ENCODE peak calls at places on chromosome 13, in eight cellular contexts. One of them, this sample, is unnamed.

GRCh38 chr13:101242720-101243119 is 173.6 kb downstream of the NALCN start:
- DNase-seq in DND-41: no peak
- DNase-seq in neuronal stem cell: no peak
- DNase-seq in naive thymus-derived CD4-positive, alpha-beta T cell: no peak
- DNase-seq in IMR-90: peak
- DNase-seq in adrenal gland: no peak
- DNase-seq in tibial nerve: no peak
- DNase-seq in suprapubic skin: no peak
- DNase-seq in this sample: no peak

GRCh38 chr13:51158365-51158764 is 47.3 kb upstream of the C13orf42 start:
- DNase-seq in DND-41: no peak
- DNase-seq in neuronal stem cell: no peak
- DNase-seq in naive thymus-derived CD4-positive, alpha-beta T cell: no peak
- DNase-seq in IMR-90: no peak
- DNase-seq in adrenal gland: no peak
- DNase-seq in tibial nerve: no peak
- DNase-seq in suprapubic skin: no peak
- DNase-seq in this sample: no peak

GRCh38 chr13:43446126-43446525 is 340.6 kb downstream of the ENOX1 start:
- DNase-seq in DND-41: no peak
- DNase-seq in neuronal stem cell: no peak
- DNase-seq in naive thymus-derived CD4-positive, alpha-beta T cell: no peak
- DNase-seq in IMR-90: no peak
- DNase-seq in adrenal gland: no peak
- DNase-seq in tibial nerve: no peak
- DNase-seq in suprapubic skin: no peak
- DNase-seq in this sample: no peak

GRCh38 chr13:100694722-100695644 is 20.4 kb upstream of the TMTC4 start:
- DNase-seq in DND-41: no peak
- DNase-seq in neuronal stem cell: peak
- DNase-seq in naive thymus-derived CD4-positive, alpha-beta T cell: no peak
- DNase-seq in IMR-90: peak
- DNase-seq in adrenal gland: peak
- DNase-seq in tibial nerve: no peak
- DNase-seq in suprapubic skin: no peak
- DNase-seq in this sample: no peak

GRCh38 chr13:97720881-97721280 is 232.6 kb upstream of the IPO5 start:
- DNase-seq in DND-41: no peak
- DNase-seq in neuronal stem cell: no peak
- DNase-seq in naive thymus-derived CD4-positive, alpha-beta T cell: no peak
- DNase-seq in IMR-90: no peak
- DNase-seq in adrenal gland: no peak
- DNase-seq in tibial nerve: no peak
- DNase-seq in suprapubic skin: no peak
- DNase-seq in this sample: no peak

GRCh38 chr13:25253702-25254101 is 33.6 kb downstream of the MTMR6 start:
- DNase-seq in DND-41: no peak
- DNase-seq in neuronal stem cell: no peak
- DNase-seq in naive thymus-derived CD4-positive, alpha-beta T cell: no peak
- DNase-seq in IMR-90: no peak
- DNase-seq in adrenal gland: no peak
- DNase-seq in tibial nerve: no peak
- DNase-seq in suprapubic skin: no peak
- DNase-seq in this sample: no peak

GRCh38 chr13:38657191-38657590 is 29.7 kb upstream of the FREM2 start:
- DNase-seq in DND-41: no peak
- DNase-seq in neuronal stem cell: no peak
- DNase-seq in naive thymus-derived CD4-positive, alpha-beta T cell: no peak
- DNase-seq in IMR-90: peak
- DNase-seq in adrenal gland: no peak
- DNase-seq in tibial nerve: no peak
- DNase-seq in suprapubic skin: no peak
- DNase-seq in this sample: no peak

GRCh38 chr13:44141213-44141724 is 232.4 kb upstream of the SERP2 start:
- DNase-seq in DND-41: no peak
- DNase-seq in neuronal stem cell: no peak
- DNase-seq in naive thymus-derived CD4-positive, alpha-beta T cell: no peak
- DNase-seq in IMR-90: no peak
- DNase-seq in adrenal gland: no peak
- DNase-seq in tibial nerve: no peak
- DNase-seq in suprapubic skin: no peak
- DNase-seq in this sample: peak

GRCh38 chr13:85544756-85545155 is 254.5 kb downstream of the SLITRK6 start:
- DNase-seq in DND-41: no peak
- DNase-seq in neuronal stem cell: no peak
- DNase-seq in naive thymus-derived CD4-positive, alpha-beta T cell: no peak
- DNase-seq in IMR-90: no peak
- DNase-seq in adrenal gland: no peak
- DNase-seq in tibial nerve: no peak
- DNase-seq in suprapubic skin: no peak
- DNase-seq in this sample: no peak

GRCh38 chr13:114020750-114021463 is 47.0 kb upstream of the C13orf46 start:
- DNase-seq in DND-41: no peak
- DNase-seq in neuronal stem cell: no peak
- DNase-seq in naive thymus-derived CD4-positive, alpha-beta T cell: no peak
- DNase-seq in IMR-90: no peak
- DNase-seq in adrenal gland: no peak
- DNase-seq in tibial nerve: no peak
- DNase-seq in suprapubic skin: no peak
- DNase-seq in this sample: no peak

GRCh38 chr13:107210216-107211010 is 642.5 kb upstream of the ARGLU1 start:
- DNase-seq in DND-41: no peak
- DNase-seq in neuronal stem cell: no peak
- DNase-seq in naive thymus-derived CD4-positive, alpha-beta T cell: no peak
- DNase-seq in IMR-90: peak
- DNase-seq in adrenal gland: no peak
- DNase-seq in tibial nerve: no peak
- DNase-seq in suprapubic skin: no peak
- DNase-seq in this sample: no peak

GRCh38 chr13:97391201-97391600 is 42.8 kb upstream of the RAP2A start:
- DNase-seq in DND-41: no peak
- DNase-seq in neuronal stem cell: no peak
- DNase-seq in naive thymus-derived CD4-positive, alpha-beta T cell: no peak
- DNase-seq in IMR-90: peak
- DNase-seq in adrenal gland: no peak
- DNase-seq in tibial nerve: no peak
- DNase-seq in suprapubic skin: no peak
- DNase-seq in this sample: no peak

GRCh38 chr13:26436914-26437313 is 120.6 kb upstream of the WASF3 start:
- DNase-seq in DND-41: no peak
- DNase-seq in neuronal stem cell: no peak
- DNase-seq in naive thymus-derived CD4-positive, alpha-beta T cell: no peak
- DNase-seq in IMR-90: no peak
- DNase-seq in adrenal gland: no peak
- DNase-seq in tibial nerve: no peak
- DNase-seq in suprapubic skin: no peak
- DNase-seq in this sample: no peak

GRCh38 chr13:107866666-107867623 is 348.4 kb downstream of the LIG4 start:
- DNase-seq in DND-41: no peak
- DNase-seq in neuronal stem cell: peak
- DNase-seq in naive thymus-derived CD4-positive, alpha-beta T cell: no peak
- DNase-seq in IMR-90: peak
- DNase-seq in adrenal gland: no peak
- DNase-seq in tibial nerve: no peak
- DNase-seq in suprapubic skin: no peak
- DNase-seq in this sample: no peak

GRCh38 chr13:70938462-70938861 is 830.2 kb upstream of the KLHL1 start:
- DNase-seq in DND-41: no peak
- DNase-seq in neuronal stem cell: no peak
- DNase-seq in naive thymus-derived CD4-positive, alpha-beta T cell: no peak
- DNase-seq in IMR-90: no peak
- DNase-seq in adrenal gland: no peak
- DNase-seq in tibial nerve: no peak
- DNase-seq in suprapubic skin: no peak
- DNase-seq in this sample: no peak

GRCh38 chr13:97220151-97220900 is 1.8 kb upstream of the MBNL2 start:
- DNase-seq in DND-41: no peak
- DNase-seq in neuronal stem cell: no peak
- DNase-seq in naive thymus-derived CD4-positive, alpha-beta T cell: no peak
- DNase-seq in IMR-90: no peak
- DNase-seq in adrenal gland: no peak
- DNase-seq in tibial nerve: no peak
- DNase-seq in suprapubic skin: no peak
- DNase-seq in this sample: no peak

GRCh38 chr13:105202384-105202783 is 1333.1 kb downstream of the EFNB2 start:
- DNase-seq in DND-41: no peak
- DNase-seq in neuronal stem cell: peak
- DNase-seq in naive thymus-derived CD4-positive, alpha-beta T cell: no peak
- DNase-seq in IMR-90: peak
- DNase-seq in adrenal gland: no peak
- DNase-seq in tibial nerve: no peak
- DNase-seq in suprapubic skin: no peak
- DNase-seq in this sample: no peak

GRCh38 chr13:77781804-77782203 is 84.3 kb downstream of the SLAIN1 start:
- DNase-seq in DND-41: no peak
- DNase-seq in neuronal stem cell: no peak
- DNase-seq in naive thymus-derived CD4-positive, alpha-beta T cell: no peak
- DNase-seq in IMR-90: no peak
- DNase-seq in adrenal gland: no peak
- DNase-seq in tibial nerve: no peak
- DNase-seq in suprapubic skin: no peak
- DNase-seq in this sample: no peak

DNA sequence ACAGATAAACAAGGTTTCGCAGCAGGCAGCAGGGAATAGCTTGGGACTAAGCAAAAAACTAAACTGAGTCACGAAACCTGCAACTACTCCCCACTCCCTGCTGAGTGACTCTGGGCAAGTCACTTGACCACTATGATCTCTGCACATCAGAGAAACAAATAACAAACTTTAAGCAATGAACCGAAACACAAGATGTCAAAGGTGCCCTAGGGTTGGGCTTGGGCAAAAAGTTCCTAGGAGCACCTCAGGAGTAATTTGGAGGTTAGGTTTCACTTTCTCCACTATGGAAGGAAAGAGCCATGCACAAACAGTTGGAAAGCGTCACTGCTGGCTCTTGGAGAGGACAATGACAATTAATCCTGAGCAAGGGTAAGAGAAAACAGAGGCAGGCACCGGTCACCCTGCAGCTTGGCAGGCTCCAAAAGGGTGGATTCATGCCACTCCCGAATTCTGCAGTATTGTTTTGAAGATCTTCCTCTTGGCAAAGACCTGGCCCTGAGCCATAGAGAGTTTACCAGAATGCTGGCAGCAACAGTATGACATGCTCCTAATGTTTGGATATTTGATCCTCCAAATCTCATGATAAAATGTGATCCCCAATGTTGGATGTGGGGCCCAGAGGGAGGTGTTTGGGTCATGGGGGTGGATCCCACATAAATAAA is 60.3 kb downstream of the CRYL1 start:
- DNase-seq in DND-41: no peak
- DNase-seq in neuronal stem cell: no peak
- DNase-seq in naive thymus-derived CD4-positive, alpha-beta T cell: no peak
- DNase-seq in IMR-90: peak
- DNase-seq in adrenal gland: peak
- DNase-seq in tibial nerve: no peak
- DNase-seq in suprapubic skin: no peak
- DNase-seq in this sample: no peak
- H3K27ac ChIP-seq in DND-41: no peak
- H3K27ac ChIP-seq in neuronal stem cell: no peak
- H3K27ac ChIP-seq in naive thymus-derived CD4-positive, alpha-beta T cell: no peak
- H3K27ac ChIP-seq in IMR-90: no peak
- H3K27ac ChIP-seq in adrenal gland: peak
- H3K27ac ChIP-seq in tibial nerve: peak
- H3K27ac ChIP-seq in suprapubic skin: no peak
- H3K27ac ChIP-seq in this sample: no peak

DNA sequence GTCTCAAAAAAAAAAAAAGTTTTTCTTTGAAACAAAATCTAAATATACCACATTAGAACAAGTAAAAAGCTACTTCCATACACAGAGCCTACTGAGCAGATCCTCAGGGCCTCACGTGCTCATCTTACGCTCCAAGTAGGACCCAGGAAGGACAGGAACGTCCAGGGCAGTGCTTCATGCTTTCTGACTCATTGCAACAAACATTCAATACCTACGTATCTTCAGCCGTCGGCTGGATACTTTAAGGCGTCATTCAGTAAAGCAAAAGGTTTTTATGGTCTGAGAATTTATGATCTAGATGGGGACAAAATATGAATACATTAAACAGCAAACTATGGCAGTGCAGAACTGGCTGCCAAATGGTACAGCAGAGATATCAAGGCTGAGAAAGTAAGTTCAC is 20.6 kb downstream of the CARS2 start:
- DNase-seq in DND-41: no peak
- DNase-seq in neuronal stem cell: no peak
- DNase-seq in naive thymus-derived CD4-positive, alpha-beta T cell: no peak
- DNase-seq in IMR-90: peak
- DNase-seq in adrenal gland: no peak
- DNase-seq in tibial nerve: no peak
- DNase-seq in suprapubic skin: no peak
- DNase-seq in this sample: no peak
- H3K27ac ChIP-seq in DND-41: no peak
- H3K27ac ChIP-seq in neuronal stem cell: no peak
- H3K27ac ChIP-seq in naive thymus-derived CD4-positive, alpha-beta T cell: no peak
- H3K27ac ChIP-seq in IMR-90: no peak
- H3K27ac ChIP-seq in adrenal gland: no peak
- H3K27ac ChIP-seq in tibial nerve: no peak
- H3K27ac ChIP-seq in suprapubic skin: no peak
- H3K27ac ChIP-seq in this sample: no peak

GRCh38 chr13:52852444-52852843 is 4.0 kb upstream of the PCDH8 start:
- DNase-seq in DND-41: no peak
- DNase-seq in neuronal stem cell: no peak
- DNase-seq in naive thymus-derived CD4-positive, alpha-beta T cell: no peak
- DNase-seq in IMR-90: no peak
- DNase-seq in adrenal gland: no peak
- DNase-seq in tibial nerve: no peak
- DNase-seq in suprapubic skin: no peak
- DNase-seq in this sample: no peak
- H3K27ac ChIP-seq in DND-41: no peak
- H3K27ac ChIP-seq in neuronal stem cell: no peak
- H3K27ac ChIP-seq in naive thymus-derived CD4-positive, alpha-beta T cell: no peak
- H3K27ac ChIP-seq in IMR-90: no peak
- H3K27ac ChIP-seq in adrenal gland: no peak
- H3K27ac ChIP-seq in tibial nerve: no peak
- H3K27ac ChIP-seq in suprapubic skin: no peak
- H3K27ac ChIP-seq in this sample: no peak

GRCh38 chr13:48506092-48506701 is 26.7 kb downstream of the RCBTB2 start:
- DNase-seq in DND-41: peak
- DNase-seq in neuronal stem cell: no peak
- DNase-seq in naive thymus-derived CD4-positive, alpha-beta T cell: no peak
- DNase-seq in IMR-90: no peak
- DNase-seq in adrenal gland: no peak
- DNase-seq in tibial nerve: no peak
- DNase-seq in suprapubic skin: no peak
- DNase-seq in this sample: no peak
- H3K27ac ChIP-seq in DND-41: peak
- H3K27ac ChIP-seq in neuronal stem cell: no peak
- H3K27ac ChIP-seq in naive thymus-derived CD4-positive, alpha-beta T cell: peak
- H3K27ac ChIP-seq in IMR-90: peak
- H3K27ac ChIP-seq in adrenal gland: peak
- H3K27ac ChIP-seq in tibial nerve: peak
- H3K27ac ChIP-seq in suprapubic skin: peak
- H3K27ac ChIP-seq in this sample: no peak